ENCODE peak calls at places on chromosomes 2 and 18, in nine cellular contexts. B, J, L, Q, S, O, R, D and Y are unnamed samples.

GRCh38 chr2:17790539-17790938 is 25.7 kb upstream of the MSGN1 start:
- DNase-seq in B (no peak), J (no peak), L (no peak), Q (no peak), S (no peak), O (no peak), R (no peak), D (no peak), Y (no peak)

GRCh38 chr18:44178476-44178875 is 502.2 kb upstream of the SETBP1 start:
- DNase-seq in B (peak), J (no peak), L (no peak), Q (no peak), S (no peak), O (peak), R (no peak), D (no peak), Y (no peak)

GRCh38 chr2:202299712-202300111 is 34.1 kb downstream of the NOP58 start:
- DNase-seq in B (no peak), J (no peak), L (no peak), Q (no peak), S (no peak), O (no peak), R (peak), D (no peak), Y (no peak)

GRCh38 chr2:30927561-30928075 is 120.4 kb upstream of the CAPN13 start:
- DNase-seq in B (no peak), J (no peak), L (no peak), Q (no peak), S (no peak), O (no peak), R (no peak), D (peak), Y (no peak)

GRCh38 chr2:231810905-231811304 is 24.7 kb downstream of the COPS7B start:
- DNase-seq in B (no peak), J (no peak), L (no peak), Q (no peak), S (no peak), O (no peak), R (no peak), D (no peak), Y (peak)

GRCh38 chr2:63009490-63009889 is 41.1 kb upstream of the OTX1 start:
- DNase-seq in B (no peak), J (no peak), L (no peak), Q (no peak), S (no peak), O (no peak), R (no peak), D (no peak), Y (no peak)

GRCh38 chr2:29182920-29183319 is 67.7 kb downstream of the CLIP4 start:
- DNase-seq in B (no peak), J (no peak), L (no peak), Q (no peak), S (no peak), O (no peak), R (no peak), D (no peak), Y (peak)

GRCh38 chr2:64979744-64980143 is 9.5 kb upstream of the SLC1A4 start:
- DNase-seq in B (no peak), J (no peak), L (no peak), Q (no peak), S (no peak), O (no peak), R (no peak), D (no peak), Y (no peak)

GRCh38 chr18:62069556-62069955 is 117.3 kb downstream of the PIGN start:
- DNase-seq in B (no peak), J (no peak), L (no peak), Q (no peak), S (no peak), O (no peak), R (no peak), D (no peak), Y (peak)

GRCh38 chr2:239201884-239202283 is 198.9 kb downstream of the HDAC4 start:
- DNase-seq in B (peak), J (no peak), L (no peak), Q (no peak), S (no peak), O (no peak), R (no peak), D (no peak), Y (no peak)

GRCh38 chr2:205768815-205769493 is 86.7 kb downstream of the NRP2 start:
- DNase-seq in B (no peak), J (no peak), L (no peak), Q (no peak), S (no peak), O (no peak), R (no peak), D (no peak), Y (peak)

GRCh38 chr2:226873051-226873620 is 37.3 kb downstream of the RHBDD1 start:
- DNase-seq in B (no peak), J (no peak), L (no peak), Q (no peak), S (no peak), O (no peak), R (peak), D (no peak), Y (peak)

GRCh38 chr18:62452280-62452824 is 70.5 kb upstream of the ZCCHC2 start:
- DNase-seq in B (no peak), J (no peak), L (no peak), Q (no peak), S (no peak), O (no peak), R (no peak), D (no peak), Y (peak)

GRCh38 chr18:73842795-73843394 is 304.7 kb downstream of the FBXO15 start:
- DNase-seq in B (no peak), J (no peak), L (no peak), Q (peak), S (peak), O (peak), R (peak), D (peak), Y (peak)

GRCh38 chr2:134320930-134321329 is 67.1 kb downstream of the MGAT5 start:
- DNase-seq in B (no peak), J (no peak), L (no peak), Q (no peak), S (no peak), O (no peak), R (no peak), D (no peak), Y (no peak)

GRCh38 chr2:30272761-30273573 is 41.6 kb downstream of the LBH start:
- DNase-seq in B (no peak), J (no peak), L (no peak), Q (no peak), S (no peak), O (no peak), R (no peak), D (no peak), Y (peak)

GRCh38 chr2:133970641-133971040 is 283.2 kb upstream of the MGAT5 start:
- DNase-seq in B (no peak), J (no peak), L (no peak), Q (no peak), S (peak), O (no peak), R (no peak), D (no peak), Y (no peak)

GRCh38 chr2:219142329-219142728 is 18.3 kb downstream of the NHEJ1 start:
- DNase-seq in B (no peak), J (no peak), L (no peak), Q (no peak), S (no peak), O (no peak), R (no peak), D (no peak), Y (peak)